ENCODE peak calls at places on chromosomes 16 and 17, in four cellular contexts. R is HCT116, L is H1, E is GM12878. M is an unnamed sample.

GRCh38 chr16:13856811-13857511 is 63.0 kb upstream of the ERCC4 start:
- DNase-seq in L (no peak), E (no peak), R (no peak), M (no peak)

GRCh38 chr16:78773316-78773715 is 673.9 kb downstream of the WWOX start:
- DNase-seq in R (no peak), E (no peak), L (no peak), M (no peak)

GRCh38 chr16:3949287-3949686 is 68.8 kb upstream of the CREBBP start:
- DNase-seq in E (no peak), L (no peak), R (no peak), M (no peak)

GRCh38 chr17:80227156-80227555 is 6.9 kb downstream of the SLC26A11 start:
- DNase-seq in E (no peak), L (no peak), R (no peak), M (no peak)

GRCh38 chr17:22303865-22304264 is 611.5 kb downstream of the KCNJ18 start:
- DNase-seq in R (no peak), L (no peak), E (no peak), M (no peak)

GRCh38 chr17:3913531-3914318 is 2.5 kb downstream of the P2RX1 start:
- DNase-seq in L (peak; percentile 95), R (peak; percentile 54), E (peak; percentile 56), M (peak; percentile 73)

GRCh38 chr17:59769891-59770290 is 62.4 kb downstream of the VMP1 start:
- DNase-seq in L (no peak), E (no peak), R (no peak), M (no peak)

GRCh38 chr16:71364306-71364705 is 5.8 kb downstream of the CALB2 start:
- DNase-seq in L (no peak), R (no peak), E (no peak), M (no peak)

GRCh38 chr16:72858611-72859493 is 189.1 kb downstream of the ZFHX3 start:
- DNase-seq in E (no peak), R (no peak), L (no peak), M (no peak)

GRCh38 chr17:78818152-78818846 is 22.3 kb downstream of the USP36 start:
- DNase-seq in L (no peak), E (no peak), R (no peak), M (no peak)

GRCh38 chr16:30768583-30769181 is 6.6 kb downstream of the RNF40 start:
- DNase-seq in L (no peak), R (no peak), E (no peak), M (no peak)

GRCh38 chr17:6670999-6671398 is 19.4 kb downstream of the C17orf100 start:
- DNase-seq in E (no peak), L (no peak), R (no peak), M (no peak)

GRCh38 chr16:29729116-29729521 is 16.7 kb downstream of the C16orf54 start:
- DNase-seq in L (no peak), E (no peak), R (peak; percentile 57), M (peak; percentile 38)

GRCh38 chr16:57518520-57518919 is 17.9 kb downstream of the CCDC102A start:
- DNase-seq in E (no peak), R (no peak), L (no peak), M (no peak)

GRCh38 chr17:71081666-71082065 is 912.3 kb downstream of the KCNJ2 start:
- DNase-seq in L (no peak), E (no peak), R (no peak), M (no peak)

GRCh38 chr17:72392056-72393010 is 271.5 kb downstream of the SOX9 start:
- DNase-seq in R (no peak), E (peak; percentile 68), L (no peak), M (no peak)

GRCh38 chr16:67917140-67917851 is 14.4 kb downstream of the CTRL start:
- DNase-seq in R (no peak), E (no peak), L (no peak), M (no peak)

GRCh38 chr16:79589495-79590134 is 10.9 kb downstream of the MAF start:
- DNase-seq in R (no peak), L (peak; percentile 54), E (no peak), M (no peak)

GRCh38 chr16:89072216-89073130 is 21.2 kb upstream of the ACSF3 start:
- DNase-seq in L (no peak), E (no peak), R (no peak), M (no peak)

GRCh38 chr17:49687878-49688491 is 10.1 kb upstream of the SPOP start:
- DNase-seq in E (no peak), R (no peak), L (no peak), M (no peak)

GRCh38 chr17:65749479-65749878 is 188.0 kb upstream of the AXIN2 start:
- DNase-seq in R (peak; percentile 66), L (no peak), E (no peak), M (no peak)

GRCh38 chr17:69972251-69972650 is 102.8 kb upstream of the KCNJ16 start:
- DNase-seq in E (no peak), R (no peak), L (no peak), M (no peak)

GRCh38 chr17:66636111-66636510 is 198.8 kb upstream of the CACNG5 start:
- DNase-seq in R (no peak), E (no peak), L (no peak), M (no peak)

GRCh38 chr17:15157051-15157450 is 108.1 kb downstream of the PMP22 start:
- DNase-seq in R (no peak), E (no peak), L (no peak), M (no peak)

GRCh38 chr17:77408284-77408683 is 267.5 kb downstream of the SEC14L1 start:
- DNase-seq in E (no peak), L (no peak), R (no peak), M (no peak)

GRCh38 chr16:31201511-31202401 is 804 bp downstream of the PYCARD start:
- DNase-seq in R (no peak), E (no peak), L (peak; percentile 81), M (peak; percentile 68)

GRCh38 chr16:67349172-67349571 is 22.6 kb downstream of the LRRC36 start:
- DNase-seq in R (peak; percentile 48), L (no peak), E (no peak), M (peak; percentile 35)

GRCh38 chr17:14304876-14305636 is 4.2 kb downstream of the HS3ST3B1 start:
- DNase-seq in E (no peak), L (peak; percentile 49), R (no peak), M (peak; percentile 32)

GRCh38 chr16:25109643-25110042 is 1.9 kb upstream of the LCMT1 start:
- DNase-seq in L (no peak), R (peak; percentile 87), E (no peak), M (no peak)

DNA sequence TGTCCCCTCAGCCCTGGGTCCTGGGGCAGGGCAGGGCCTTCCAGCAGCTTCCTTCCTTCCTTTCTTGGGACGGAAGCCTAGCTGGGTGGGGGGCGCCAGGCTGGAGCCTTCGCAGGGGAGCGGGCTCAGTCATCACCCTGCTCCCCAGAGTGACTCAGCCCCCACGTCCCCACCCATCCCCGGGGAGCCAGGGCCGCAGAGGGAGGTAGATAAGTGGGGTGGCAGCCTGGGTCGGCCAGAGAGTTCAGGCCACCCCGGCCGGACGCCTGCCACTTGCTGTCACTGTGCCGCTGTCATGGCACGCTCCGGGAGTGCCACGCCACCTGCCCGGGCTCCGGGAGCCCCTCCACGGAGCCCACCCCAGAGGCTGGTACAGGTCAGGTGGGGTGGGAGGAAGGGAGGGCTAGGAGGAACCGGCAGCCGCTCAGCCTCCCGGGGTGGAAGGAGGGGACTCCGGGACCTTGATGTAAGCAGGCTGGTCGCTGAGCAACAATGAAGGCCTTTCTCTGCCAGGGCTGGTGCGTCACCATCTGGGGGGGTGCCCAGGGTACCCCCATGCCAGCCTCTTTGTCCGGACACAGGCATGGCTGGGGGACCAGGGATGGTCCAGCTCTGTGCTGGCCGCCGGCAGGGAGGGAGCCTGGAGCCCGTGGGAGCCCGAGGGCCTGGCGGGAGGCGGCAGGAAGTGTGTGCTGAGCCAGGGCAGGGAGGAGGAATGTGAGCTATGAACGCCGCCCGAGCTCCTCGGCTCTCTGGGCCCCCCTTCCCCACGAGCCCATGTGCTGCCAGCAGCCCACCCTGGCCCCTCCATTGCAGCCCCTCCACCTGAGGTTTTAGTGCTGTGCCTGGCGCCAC is 6.6 kb downstream of the NHERF2 start:
- DNase-seq in E (no peak), R (no peak), L (peak; percentile 55), M (peak; percentile 64)
- TF ChIP-seq ZNF274 in E (no peak), R (no peak), L (no peak), M (no peak)

DNA sequence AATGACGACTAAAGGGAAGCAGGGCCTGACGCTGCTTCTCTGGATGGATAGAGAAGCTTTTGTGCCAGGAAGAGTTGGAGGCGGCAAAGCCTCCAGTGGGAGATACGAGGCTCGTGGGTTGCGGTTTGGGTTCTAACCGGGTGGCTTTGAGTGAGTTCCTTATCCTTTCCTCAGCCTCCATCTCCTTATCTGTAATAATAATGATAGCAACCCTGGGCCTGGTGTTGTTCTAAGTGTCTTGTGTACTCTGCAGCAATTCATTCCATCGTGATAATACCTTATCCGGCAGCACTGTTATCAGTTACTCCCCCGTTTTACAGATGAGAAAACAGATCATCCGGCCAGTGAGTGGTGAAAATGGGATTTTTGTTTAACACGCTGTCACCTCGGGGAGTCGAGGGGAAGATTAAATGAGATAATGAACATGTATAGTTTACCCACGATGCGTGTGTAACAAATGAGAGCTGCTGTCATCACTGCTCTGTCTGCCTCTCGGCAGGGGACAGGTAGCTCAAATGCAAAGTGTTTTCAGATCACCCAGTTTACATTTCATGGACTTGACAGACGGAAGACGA is 52.0 kb upstream of the LHX1 start:
- DNase-seq in L (no peak), R (no peak), E (no peak), M (no peak)
- TF ChIP-seq EGR1 in L (no peak), R (no peak), E (no peak), M (no peak)

GRCh38 chr17:17628388-17629008 is 37.0 kb upstream of the PEMT start:
- DNase-seq in L (no peak), E (peak; percentile 15), R (no peak), M (no peak)
- TF ChIP-seq RAD21 in L (no peak), E (no peak), R (no peak), M (no peak)

GRCh38 chr16:9384141-9384540 is 292.7 kb downstream of the HAPSTR1 start:
- DNase-seq in R (no peak), L (no peak), E (no peak), M (no peak)
- TF ChIP-seq ZNF274 in R (no peak), L (no peak), E (no peak), M (no peak)

GRCh38 chr17:4938670-4939553 is 934 bp downstream of the SLC25A11 start:
- DNase-seq in R (no peak), E (no peak), L (no peak), M (peak; percentile 25)
- TF ChIP-seq EGR1 in R (no peak), E (no peak), L (no peak), M (no peak)